ENCODE peak calls at places on chromosome 6, in ten cellular contexts. W is HCT116, J is GM12891, I is GM23338, O is HepG2, U is spleen, E is suprapubic skin, X is stomach, T is esophagus muscularis mucosa, G is SK-N-SH. P is an unnamed sample.

GRCh38 chr6:142945446-142946180 is 637 bp upstream of the HIVEP2 start:
- DNase-seq in J (peak; percentile 38), U (peak; percentile 92), O (no peak), X (peak; percentile 49), W (no peak), E (peak; percentile 83), T (peak; percentile 92), G (peak; percentile 74), I (peak; percentile 67), P (no peak)

GRCh38 chr6:42616716-42617115 is 52.9 kb downstream of the UBR2 start:
- DNase-seq in T (no peak), E (no peak), G (no peak), J (no peak), W (no peak), X (no peak), I (no peak), O (no peak), U (no peak), P (no peak)

GRCh38 chr6:100257661-100258395 is 206.9 kb downstream of the SIM1 start:
- DNase-seq in I (peak; percentile 66), J (no peak), T (no peak), X (no peak), G (no peak), W (peak; percentile 7), O (peak; percentile 9), E (no peak), U (no peak), P (no peak)

GRCh38 chr6:165184192-165184979 is 125.0 kb downstream of the C6orf118 start:
- DNase-seq in X (no peak), W (no peak), G (no peak), U (no peak), O (no peak), I (no peak), J (no peak), E (no peak), T (no peak), P (no peak)

GRCh38 chr6:107756661-107757060 is 67.5 kb downstream of the SCML4 start:
- DNase-seq in T (no peak), U (no peak), J (no peak), I (no peak), O (no peak), E (no peak), W (no peak), X (no peak), G (no peak), P (no peak)

GRCh38 chr6:34852406-34853085 is 35.3 kb downstream of the TAF11 start:
- DNase-seq in X (no peak), T (no peak), G (no peak), U (no peak), I (peak; percentile 35), J (no peak), E (no peak), O (no peak), W (no peak), P (no peak)

GRCh38 chr6:31114970-31115849 is 610 bp downstream of the PSORS1C1 start:
- DNase-seq in T (no peak), J (no peak), U (peak; percentile 9), O (peak; percentile 25), X (no peak), G (no peak), I (peak; percentile 70), W (peak; percentile 58), E (no peak), P (no peak)

GRCh38 chr6:160132297-160132637 is 10.7 kb downstream of the SLC22A1 start:
- DNase-seq in W (no peak), G (peak; percentile 26), X (peak; percentile 4), E (no peak), O (no peak), T (no peak), U (no peak), J (no peak), I (no peak), P (no peak)

GRCh38 chr6:154232013-154232920 is 124.3 kb downstream of the IPCEF1 start:
- DNase-seq in O (no peak), G (no peak), I (no peak), T (no peak), J (no peak), U (no peak), X (no peak), E (no peak), W (no peak), P (no peak)

GRCh38 chr6:4008324-4009047 is 70.5 kb downstream of the FAM217A start:
- DNase-seq in I (peak; percentile 35), X (no peak), U (no peak), E (no peak), J (no peak), O (peak; percentile 86), G (peak; percentile 49), T (no peak), W (peak; percentile 56), P (no peak)

GRCh38 chr6:157561929-157562810 is 181.2 kb downstream of the ZDHHC14 start:
- DNase-seq in G (peak; percentile 55), I (no peak), W (no peak), U (peak; percentile 88), T (peak; percentile 68), X (no peak), E (no peak), J (no peak), O (no peak), P (no peak)

GRCh38 chr6:112800916-112801315 is 453.8 kb downstream of the RFPL4B start:
- DNase-seq in E (no peak), U (no peak), I (no peak), W (no peak), T (no peak), J (no peak), O (no peak), X (no peak), G (no peak), P (no peak)

GRCh38 chr6:169165561-169166300 is 87.9 kb downstream of the THBS2 start:
- DNase-seq in G (peak; percentile 6), O (no peak), J (no peak), U (no peak), I (no peak), X (peak; percentile 4), W (no peak), E (no peak), T (no peak), P (peak; percentile 69)

GRCh38 chr6:166277892-166278578 is 30.2 kb downstream of the PRR18 start:
- DNase-seq in T (no peak), O (no peak), I (no peak), G (no peak), X (no peak), E (no peak), W (no peak), U (no peak), J (no peak), P (no peak)

GRCh38 chr6:31621991-31622390 is 1.5 kb downstream of the PRRC2A start:
- DNase-seq in U (no peak), W (no peak), X (no peak), G (peak; percentile 33), T (no peak), E (no peak), I (no peak), O (no peak), J (no peak), P (no peak)

GRCh38 chr6:133991096-133991593 is 38.1 kb downstream of the TBPL1 start:
- DNase-seq in W (no peak), X (no peak), G (no peak), T (no peak), U (no peak), J (no peak), E (no peak), O (peak; percentile 21), I (no peak), P (no peak)

GRCh38 chr6:42904467-42904866 is 11.4 kb upstream of the PTCRA start:
- DNase-seq in G (no peak), E (no peak), X (no peak), T (no peak), W (no peak), O (no peak), U (no peak), J (no peak), I (no peak), P (no peak)

GRCh38 chr6:39465539-39465938 is 143.0 kb upstream of the KCNK16 start:
- DNase-seq in O (no peak), G (no peak), X (no peak), U (no peak), T (no peak), J (no peak), E (no peak), W (no peak), I (no peak), P (no peak)
- TF ChIP-seq POLR2AphosphoS5 in O (no peak), G (no peak), X (no peak), U (no peak), T (no peak), J (no peak), E (no peak), W (no peak), I (no peak), P (no peak)

DNA sequence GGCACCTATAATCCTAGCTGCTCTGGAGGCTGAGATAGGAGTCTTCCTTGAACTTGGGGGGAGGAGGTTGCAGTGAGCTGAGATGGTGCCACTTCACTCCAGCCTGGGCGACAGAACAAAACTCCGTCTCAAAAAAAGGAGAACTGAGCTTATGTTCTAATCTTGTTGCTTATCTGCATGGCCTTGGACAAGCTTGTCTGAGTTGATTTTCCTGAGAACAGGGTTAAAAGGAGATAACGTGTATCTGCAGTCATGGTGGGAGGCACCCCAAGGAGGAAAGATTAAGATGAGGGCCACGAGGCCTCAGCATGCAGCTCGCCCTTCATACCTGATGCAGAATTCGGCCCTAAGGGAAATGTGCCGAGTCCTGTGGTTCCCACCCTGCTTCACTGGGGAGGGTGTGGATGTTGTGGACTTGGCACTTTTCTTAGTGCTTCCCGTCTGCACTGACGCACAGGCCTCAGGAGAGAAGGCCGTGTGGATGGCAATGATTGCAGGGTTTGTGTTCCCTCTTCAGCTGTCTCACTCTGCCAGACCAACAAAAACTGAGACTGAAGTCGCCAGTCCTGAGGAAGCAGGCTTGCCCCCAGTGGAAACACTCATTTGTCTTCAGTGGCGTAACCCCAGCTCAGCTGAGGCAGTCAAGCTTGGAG is 56.3 kb downstream of the EZR start:
- DNase-seq in O (no peak), T (no peak), U (no peak), E (peak; percentile 64), J (no peak), X (no peak), I (peak; percentile 20), G (no peak), W (no peak), P (no peak)
- TF ChIP-seq POLR2AphosphoS5 in O (no peak), T (peak; percentile 36), U (no peak), E (no peak), J (peak; percentile 71), X (no peak), I (peak; percentile 20), G (no peak), W (peak; percentile 72), P (no peak)

DNA sequence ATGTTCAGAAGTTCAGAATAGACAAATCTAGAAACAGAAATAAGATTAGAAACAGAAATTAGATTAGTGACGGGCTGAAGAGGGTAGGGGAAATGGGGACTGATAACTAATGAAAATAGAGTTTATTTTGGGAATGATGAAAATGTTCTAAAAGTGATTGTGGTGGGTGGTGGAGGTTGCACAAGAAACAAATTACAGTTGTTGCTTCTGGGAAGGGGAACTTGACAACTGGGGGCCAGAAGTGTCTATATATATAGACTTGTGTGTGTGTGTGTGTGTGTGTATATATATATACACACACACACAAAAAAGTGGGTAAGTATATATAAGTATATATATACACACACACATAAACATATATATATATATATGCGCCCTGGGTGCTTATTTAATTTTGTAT is 86.5 kb upstream of the RREB1 start:
- DNase-seq in T (no peak), J (no peak), G (no peak), E (no peak), W (no peak), X (no peak), I (no peak), O (no peak), U (no peak), P (no peak)
- TF ChIP-seq POLR2AphosphoS5 in T (no peak), J (no peak), G (no peak), E (no peak), W (no peak), X (no peak), I (no peak), O (no peak), U (no peak), P (no peak)

GRCh38 chr6:56840467-56841371 is 114.2 kb upstream of the BEND6 start:
- DNase-seq in T (no peak), E (no peak), X (no peak), O (peak; percentile 49), J (no peak), I (no peak), G (peak; percentile 60), U (no peak), W (no peak), P (no peak)
- TF ChIP-seq POLR2AphosphoS5 in T (peak; percentile 14), E (no peak), X (peak; percentile 15), O (no peak), J (no peak), I (no peak), G (peak; percentile 42), U (no peak), W (no peak), P (no peak)